ENCODE peak calls at places on chromosomes 7 and 10, in nine cellular contexts. U, O, I, N, E, G, R, Z and V are unnamed samples.

GRCh38 chr10:1762066-1762465 is 24.7 kb upstream of the ADARB2 start:
- DNase-seq in U (no peak), O (no peak), I (no peak), N (no peak), E (no peak), G (no peak), R (no peak), Z (no peak), V (no peak)

GRCh38 chr7:30434140-30434799 is 44.3 kb downstream of the NOD1 start:
- DNase-seq in U (no peak), O (no peak), I (no peak), N (peak), E (no peak), G (no peak), R (no peak), Z (no peak), V (peak)

GRCh38 chr7:1694551-1694950 is 24.5 kb downstream of the ELFN1 start:
- DNase-seq in U (no peak), O (no peak), I (no peak), N (no peak), E (no peak), G (no peak), R (no peak), Z (no peak), V (no peak)

GRCh38 chr10:18144928-18145327 is 4.7 kb downstream of the CACNB2 start:
- DNase-seq in U (peak), O (peak), I (no peak), N (no peak), E (no peak), G (peak), R (no peak), Z (no peak), V (no peak)

GRCh38 chr10:79241990-79242619 is 105.2 kb upstream of the PPIF start:
- DNase-seq in U (no peak), O (peak), I (no peak), N (peak), E (peak), G (peak), R (peak), Z (no peak), V (peak)

GRCh38 chr10:91006001-91006751 is 85.3 kb upstream of the ANKRD1 start:
- DNase-seq in U (peak), O (peak), I (peak), N (peak), E (peak), G (peak), R (peak), Z (peak), V (peak)

GRCh38 chr10:125057158-125058001 is 103.0 kb downstream of the CTBP2 start:
- DNase-seq in U (peak), O (peak), I (no peak), N (no peak), E (no peak), G (no peak), R (peak), Z (no peak), V (no peak)

GRCh38 chr7:131370523-131370968 is 42.9 kb downstream of the MKLN1 start:
- DNase-seq in U (no peak), O (no peak), I (no peak), N (no peak), E (no peak), G (no peak), R (peak), Z (no peak), V (peak)

GRCh38 chr7:152847491-152847890 is 87.9 kb downstream of the ACTR3B start:
- DNase-seq in U (no peak), O (no peak), I (no peak), N (no peak), E (no peak), G (no peak), R (no peak), Z (no peak), V (no peak)

GRCh38 chr7:122291189-122291588 is 13.4 kb downstream of the FEZF1 start:
- DNase-seq in U (no peak), O (no peak), I (no peak), N (no peak), E (no peak), G (no peak), R (no peak), Z (no peak), V (no peak)

GRCh38 chr7:141430426-141431142 is 120.6 kb upstream of the AGK start:
- DNase-seq in U (no peak), O (no peak), I (no peak), N (no peak), E (no peak), G (peak), R (no peak), Z (no peak), V (no peak)

GRCh38 chr10:71260622-71261325 is 48.4 kb downstream of the UNC5B start:
- DNase-seq in U (peak), O (no peak), I (no peak), N (no peak), E (no peak), G (peak), R (peak), Z (peak), V (no peak)